ENCODE peak calls at places on chromosomes 1 and 21, in eight cellular contexts. M is ELR; A is cardiac septum; C is coronary artery; X is stimulated activated CD4-positive, alpha-beta T cell treated with anti-CD3 and anti-CD28 coated beads, TNF-alpha, amount 100 ng/mL, for 24 hours; W is dermis microvascular lymphatic vessel endothelial cell; Q is A549; F is stimulated activated naive B cell treated with anti-CD40 and anti-IgM and Interleukin-4, amounts not matched to agents 10 μg/mL and 1 μg/mL and 100 μg/mL, for 72 hours. G is an unnamed sample.

GRCh38 chr1:30758785-30759380 is 1.3 kb upstream of the LAPTM5 start:
- DNase-seq in X (no peak), F (no peak), M (peak; percentile 51), C (no peak), A (no peak), Q (peak; percentile 25), W (peak; percentile 40), G (no peak)

GRCh38 chr1:173429517-173430477 is 47.3 kb upstream of the PRDX6 start:
- DNase-seq in M (peak; percentile 91), A (peak; percentile 93), X (peak; percentile 40), W (peak; percentile 77), C (peak; percentile 92), F (no peak), Q (peak; percentile 67), G (peak; percentile 50)

GRCh38 chr1:45004281-45004920 is 6.7 kb downstream of the HECTD3 start:
- DNase-seq in M (no peak), Q (no peak), A (peak; percentile 51), F (no peak), C (no peak), X (no peak), W (no peak), G (no peak)

GRCh38 chr1:147719029-147719703 is 41.2 kb downstream of the GJA5 start:
- DNase-seq in Q (peak; percentile 32), X (no peak), W (no peak), F (no peak), A (no peak), C (no peak), M (no peak), G (no peak)

GRCh38 chr1:24484208-24484607 is 18.4 kb upstream of the RCAN3 start:
- DNase-seq in Q (no peak), C (no peak), A (no peak), F (no peak), X (no peak), M (no peak), W (no peak), G (no peak)

GRCh38 chr1:2393471-2393877 is 1.8 kb downstream of the RER1 start:
- DNase-seq in Q (no peak), C (no peak), X (no peak), F (no peak), A (no peak), W (no peak), M (no peak), G (no peak)

GRCh38 chr1:150621497-150622113 is 7.8 kb downstream of the ENSA start:
- DNase-seq in C (no peak), Q (peak; percentile 62), X (peak; percentile 43), W (peak; percentile 83), M (peak; percentile 69), A (no peak), F (no peak), G (peak; percentile 42)

GRCh38 chr21:29074007-29074376 is 544 bp upstream of the CCT8 start:
- DNase-seq in W (no peak), Q (no peak), M (no peak), C (no peak), A (no peak), F (no peak), X (no peak), G (no peak)

GRCh38 chr1:230247921-230248778 is 178.0 kb downstream of the PGBD5 start:
- DNase-seq in Q (no peak), C (no peak), X (no peak), M (no peak), A (no peak), F (no peak), W (no peak), G (no peak)

GRCh38 chr1:219544163-219544846 is 68.6 kb downstream of the ZC3H11B start:
- DNase-seq in Q (peak; percentile 28), W (no peak), A (no peak), M (no peak), C (no peak), X (no peak), F (no peak), G (no peak)

GRCh38 chr21:17829472-17829871 is 10.3 kb upstream of the C21orf91 start:
- DNase-seq in C (no peak), Q (no peak), A (no peak), M (peak; percentile 14), X (no peak), W (no peak), F (no peak), G (no peak)

GRCh38 chr1:84135341-84135740 is 8.7 kb upstream of the PRKACB start:
- DNase-seq in Q (no peak), X (no peak), F (no peak), C (no peak), M (no peak), A (no peak), W (no peak), G (no peak)

GRCh38 chr1:61921435-61921834 is 179.2 kb downstream of the PATJ start:
- DNase-seq in W (no peak), M (peak; percentile 8), C (no peak), F (no peak), A (no peak), Q (no peak), X (no peak), G (no peak)

GRCh38 chr1:39835110-39835509 is 46.4 kb upstream of the BMP8B start:
- DNase-seq in C (no peak), W (no peak), A (no peak), F (no peak), X (no peak), Q (no peak), M (no peak), G (no peak)

GRCh38 chr1:229203030-229203751 is 67.7 kb upstream of the RAB4A start:
- DNase-seq in M (peak; percentile 60), A (no peak), X (no peak), C (no peak), Q (peak; percentile 83), F (no peak), W (peak; percentile 42), G (no peak)

GRCh38 chr1:143717434-143717833 is 254.4 kb downstream of the FAM72C start:
- DNase-seq in M (no peak), F (no peak), Q (no peak), A (no peak), C (no peak), W (no peak), X (no peak), G (no peak)

GRCh38 chr1:21219674-21220073 is 43.0 kb upstream of the EIF4G3 start:
- DNase-seq in A (no peak), M (no peak), C (no peak), Q (no peak), F (no peak), X (no peak), W (no peak), G (no peak)

GRCh38 chr1:232613752-232614381 is 16.1 kb downstream of the SIPA1L2 start:
- DNase-seq in Q (no peak), C (no peak), A (no peak), F (no peak), X (no peak), W (peak; percentile 11), M (no peak), G (no peak)

GRCh38 chr1:220371324-220371723 is 99.1 kb upstream of the RAB3GAP2 start:
- DNase-seq in M (no peak), X (no peak), W (no peak), F (no peak), A (no peak), C (no peak), Q (no peak), G (no peak)

GRCh38 chr1:25023826-25024225 is 93.8 kb upstream of the RUNX3 start:
- DNase-seq in M (no peak), C (no peak), X (no peak), W (no peak), A (no peak), Q (no peak), F (no peak), G (no peak)

GRCh38 chr1:221574529-221574928 is 167.4 kb downstream of the DUSP10 start:
- DNase-seq in F (no peak), A (no peak), W (no peak), X (no peak), M (peak; percentile 27), Q (no peak), C (no peak), G (no peak)

GRCh38 chr1:221310180-221310579 is 430.9 kb downstream of the HLX start:
- DNase-seq in A (no peak), F (no peak), W (no peak), X (no peak), Q (no peak), M (no peak), C (no peak), G (no peak)

GRCh38 chr1:20327467-20327866 is 36.8 kb downstream of the VWA5B1 start:
- DNase-seq in W (no peak), Q (no peak), C (no peak), F (no peak), X (no peak), M (no peak), A (no peak), G (no peak)

GRCh38 chr1:229832695-229833094 is 206.6 kb downstream of the URB2 start:
- DNase-seq in M (no peak), A (no peak), F (no peak), C (no peak), Q (no peak), W (no peak), X (no peak), G (no peak)

GRCh38 chr1:18949689-18950414 is 6.6 kb downstream of the IFFO2 start:
- DNase-seq in M (peak; percentile 65), F (peak; percentile 19), Q (peak; percentile 51), A (no peak), X (no peak), C (peak; percentile 86), W (peak; percentile 66), G (no peak)

GRCh38 chr21:17491716-17492414 is 21.0 kb upstream of the CXADR start:
- DNase-seq in W (peak; percentile 87), M (peak; percentile 97), C (no peak), F (peak; percentile 12), Q (peak; percentile 56), A (no peak), X (no peak), G (no peak)

GRCh38 chr1:236844499-236845271 is 49.6 kb downstream of the MTR start:
- DNase-seq in C (no peak), F (no peak), W (no peak), A (no peak), Q (no peak), X (no peak), M (peak; percentile 33), G (no peak)

GRCh38 chr1:225655509-225656258 is 2.8 kb upstream of the ENAH start:
- DNase-seq in A (no peak), C (no peak), W (peak; percentile 93), Q (peak; percentile 94), X (no peak), M (peak; percentile 97), F (no peak), G (no peak)

GRCh38 chr1:212161231-212161781 is 123.9 kb upstream of the PPP2R5A start:
- DNase-seq in F (no peak), A (no peak), M (peak; percentile 85), W (peak; percentile 47), X (no peak), C (no peak), Q (no peak), G (no peak)

GRCh38 chr1:22317231-22317919 is 134.3 kb upstream of the ZBTB40 start:
- DNase-seq in F (no peak), M (peak; percentile 34), A (no peak), X (no peak), W (peak; percentile 27), C (no peak), Q (peak; percentile 25), G (no peak)

GRCh38 chr1:64663654-64664053 is 81.2 kb upstream of the RAVER2 start:
- DNase-seq in C (no peak), X (no peak), W (no peak), F (no peak), Q (peak; percentile 24), M (peak; percentile 23), A (no peak), G (no peak)

GRCh38 chr1:7104053-7104738 is 318.9 kb downstream of the CAMTA1 start:
- DNase-seq in F (no peak), A (no peak), X (no peak), C (no peak), Q (no peak), M (peak; percentile 15), W (no peak), G (no peak)